ENCODE peak calls at places on chromosomes 5 and 9, in five cellular contexts. One of them, this sample, is unnamed.

GRCh38 chr5:93164690-93165089 is 416.3 kb downstream of the NR2F1-AS1 start:
- DNase-seq in GM13977: no peak
- DNase-seq in astrocyte of the spinal cord: peak; percentile 83
- DNase-seq in PC-9: peak; percentile 29
- DNase-seq in HFF-Myc: peak; percentile 61
- DNase-seq in this sample: peak; percentile 20

GRCh38 chr5:150580917-150581316 is 59.5 kb upstream of the SYNPO start:
- DNase-seq in PC-9: no peak
- DNase-seq in astrocyte of the spinal cord: no peak
- DNase-seq in GM13977: no peak
- DNase-seq in HFF-Myc: no peak
- DNase-seq in this sample: no peak

GRCh38 chr9:131578778-131579504 is 33.6 kb downstream of the PRRT1B start:
- DNase-seq in HFF-Myc: no peak
- DNase-seq in GM13977: peak; percentile 71
- DNase-seq in PC-9: no peak
- DNase-seq in astrocyte of the spinal cord: no peak
- DNase-seq in this sample: peak; percentile 40

GRCh38 chr5:53469946-53470687 is 10.3 kb upstream of the FST start:
- DNase-seq in HFF-Myc: peak; percentile 81
- DNase-seq in PC-9: peak; percentile 11
- DNase-seq in astrocyte of the spinal cord: peak; percentile 53
- DNase-seq in GM13977: peak; percentile 9
- DNase-seq in this sample: no peak

GRCh38 chr5:106331415-106331814 is 1339.3 kb downstream of the EFNA5 start:
- DNase-seq in astrocyte of the spinal cord: peak; percentile 94
- DNase-seq in PC-9: no peak
- DNase-seq in GM13977: no peak
- DNase-seq in HFF-Myc: peak; percentile 99
- DNase-seq in this sample: no peak

GRCh38 chr9:22969350-22969979 is 522.8 kb downstream of the DMRTA1 start:
- DNase-seq in PC-9: no peak
- DNase-seq in HFF-Myc: no peak
- DNase-seq in GM13977: no peak
- DNase-seq in astrocyte of the spinal cord: no peak
- DNase-seq in this sample: no peak

GRCh38 chr9:38342532-38342931 is 50.0 kb upstream of the ALDH1B1 start:
- DNase-seq in GM13977: no peak
- DNase-seq in astrocyte of the spinal cord: no peak
- DNase-seq in PC-9: no peak
- DNase-seq in HFF-Myc: no peak
- DNase-seq in this sample: no peak

GRCh38 chr9:97704851-97705250 is 7.7 kb upstream of the XPA start:
- DNase-seq in GM13977: no peak
- DNase-seq in HFF-Myc: no peak
- DNase-seq in PC-9: no peak
- DNase-seq in astrocyte of the spinal cord: no peak
- DNase-seq in this sample: no peak

GRCh38 chr5:15365040-15365439 is 134.9 kb upstream of the FBXL7 start:
- DNase-seq in astrocyte of the spinal cord: peak; percentile 3
- DNase-seq in GM13977: no peak
- DNase-seq in PC-9: no peak
- DNase-seq in HFF-Myc: no peak
- DNase-seq in this sample: no peak

GRCh38 chr5:21802869-21803490 is 1050.2 kb downstream of the CDH12 start:
- DNase-seq in astrocyte of the spinal cord: peak; percentile 47
- DNase-seq in HFF-Myc: no peak
- DNase-seq in PC-9: no peak
- DNase-seq in GM13977: peak; percentile 4
- DNase-seq in this sample: peak; percentile 37

GRCh38 chr5:98108497-98108896 is 665.0 kb upstream of the RGMB start:
- DNase-seq in astrocyte of the spinal cord: peak; percentile 91
- DNase-seq in GM13977: no peak
- DNase-seq in PC-9: no peak
- DNase-seq in HFF-Myc: peak; percentile 78
- DNase-seq in this sample: no peak